ENCODE peak calls at places on chromosomes 2 and 18, in eight cellular contexts. E, I, P, N, C, S, F and K are unnamed samples. For H3K4me1, the result is how much of the 10 kb centered on the place peaks cover.

GRCh38 chr2:52135235-52135634 is 1103.3 kb upstream of the NRXN1 start:
- DNase-seq in E (no peak), I (no peak), P (no peak), N (no peak), C (no peak), S (no peak), F (no peak), K (no peak)

GRCh38 chr2:64327510-64328414 is 126.2 kb upstream of the LGALSL start:
- DNase-seq in E (peak), I (peak), P (peak), N (peak), C (no peak), S (no peak), F (peak), K (peak)

GRCh38 chr2:102050854-102051391 is 59.2 kb downstream of the IL1R2 start:
- DNase-seq in E (peak), I (no peak), P (peak), N (no peak), C (peak), S (peak), F (peak), K (peak)

GRCh38 chr2:231292472-231293134 is 94.2 kb downstream of the ARMC9 start:
- DNase-seq in E (no peak), I (no peak), P (no peak), N (no peak), C (no peak), S (no peak), F (no peak), K (no peak)

GRCh38 chr18:46068763-46069162 is 3.3 kb downstream of the PSTPIP2 start:
- DNase-seq in E (no peak), I (no peak), P (no peak), N (no peak), C (no peak), S (no peak), F (no peak), K (no peak)

GRCh38 chr18:12422936-12423335 is 15.2 kb downstream of the PRELID3A start:
- DNase-seq in E (peak), I (peak), P (no peak), N (no peak), C (no peak), S (no peak), F (no peak), K (no peak)

GRCh38 chr2:75495862-75496261 is 64.9 kb downstream of the EVA1A start:
- DNase-seq in E (no peak), I (no peak), P (no peak), N (no peak), C (no peak), S (no peak), F (no peak), K (no peak)

GRCh38 chr18:32469190-32469611 is 1.5 kb downstream of the GAREM1 start:
- DNase-seq in E (no peak), I (no peak), P (peak), N (no peak), C (peak), S (peak), F (peak), K (peak)

GRCh38 chr18:23073996-23074606 is 61.2 kb upstream of the CABLES1 start:
- DNase-seq in E (no peak), I (no peak), P (no peak), N (no peak), C (no peak), S (no peak), F (no peak), K (no peak)

GRCh38 chr18:23068692-23069305 is 66.5 kb upstream of the CABLES1 start:
- DNase-seq in E (no peak), I (no peak), P (no peak), N (no peak), C (no peak), S (no peak), F (peak), K (no peak)

GRCh38 chr18:23069481-23069880 is 65.8 kb upstream of the CABLES1 start:
- DNase-seq in E (no peak), I (no peak), P (no peak), N (no peak), C (no peak), S (no peak), F (no peak), K (no peak)

GRCh38 chr18:23072079-23072478 is 63.2 kb upstream of the CABLES1 start:
- DNase-seq in E (no peak), I (no peak), P (no peak), N (no peak), C (no peak), S (no peak), F (no peak), K (no peak)

DNA sequence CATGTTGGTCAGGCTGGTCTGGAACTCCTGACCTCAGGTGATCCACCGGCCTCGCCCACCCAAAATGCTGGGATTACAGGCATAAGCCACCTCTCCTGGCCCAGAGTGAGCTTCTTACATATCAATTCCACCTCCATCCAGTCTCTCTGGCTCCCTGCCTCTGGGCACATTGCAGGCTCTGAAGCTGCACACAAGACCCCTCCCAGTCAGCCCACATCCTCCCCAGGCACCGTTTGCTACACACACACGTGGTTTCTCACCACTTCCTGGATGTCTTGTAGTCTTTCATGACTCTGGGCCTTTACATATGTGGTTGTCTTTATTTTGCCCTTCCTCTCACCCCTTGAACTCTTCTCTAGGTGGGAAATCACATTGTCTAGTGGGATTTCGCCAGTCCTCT is 64.0 kb upstream of the CABLES1 start:
- DNase-seq in E (peak), I (no peak), P (peak), N (peak), C (no peak), S (peak), F (peak), K (peak)
- H3K4me1 ChIP-seq in E (under half), I (under half), P (under half), N (under half), C (under half), S (under half), F (under half), K (under half)

GRCh38 chr18:9157806-9158205 is 21.2 kb downstream of the ANKRD12 start:
- DNase-seq in E (no peak), I (no peak), P (no peak), N (no peak), C (no peak), S (no peak), F (no peak), K (no peak)
- H3K4me1 ChIP-seq in E (under half), I (under half), P (half or more), N (under half), C (under half), S (under half), F (under half), K (under half)

GRCh38 chr2:109264595-109265328 is 135.8 kb downstream of the SH3RF3 start:
- DNase-seq in E (peak), I (no peak), P (no peak), N (no peak), C (peak), S (no peak), F (no peak), K (peak)

GRCh38 chr2:109266511-109266910 is 137.5 kb downstream of the SH3RF3 start:
- DNase-seq in E (peak), I (no peak), P (no peak), N (peak), C (peak), S (no peak), F (no peak), K (peak)

GRCh38 chr2:109265953-109266352 is 136.9 kb downstream of the SH3RF3 start:
- DNase-seq in E (no peak), I (no peak), P (no peak), N (no peak), C (no peak), S (no peak), F (no peak), K (no peak)

GRCh38 chr2:109266998-109267854 is 138.2 kb downstream of the SH3RF3 start:
- DNase-seq in E (peak), I (no peak), P (no peak), N (peak), C (peak), S (no peak), F (peak), K (peak)

DNA sequence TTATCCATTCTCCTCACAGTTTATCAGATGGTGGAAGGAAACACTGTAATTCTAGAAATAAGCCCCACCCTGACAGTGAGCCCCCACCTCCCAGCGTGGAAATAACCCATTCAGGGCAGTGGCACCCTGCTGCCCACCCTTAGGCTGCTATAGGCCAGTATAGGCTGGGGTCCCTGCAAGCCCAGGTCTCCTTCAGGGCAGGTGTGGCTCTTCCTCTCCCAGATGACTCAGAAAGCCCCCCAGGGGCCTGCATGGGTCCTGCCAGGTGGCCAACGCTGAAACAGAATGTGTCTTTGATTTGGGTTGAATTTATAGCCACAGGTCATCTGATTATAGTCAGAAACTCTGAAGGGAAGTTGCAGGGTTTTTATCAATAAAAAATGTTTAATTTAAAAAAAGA is 136.4 kb downstream of the SH3RF3 start:
- DNase-seq in E (peak), I (no peak), P (no peak), N (peak), C (peak), S (no peak), F (no peak), K (no peak)
- H3K4me1 ChIP-seq in E (half or more), I (under half), P (under half), N (under half), C (under half), S (under half), F (under half), K (under half)

GRCh38 chr2:9248363-9248762 is 41.8 kb downstream of the ASAP2 start:
- DNase-seq in E (no peak), I (no peak), P (no peak), N (no peak), C (no peak), S (no peak), F (no peak), K (no peak)
- H3K4me1 ChIP-seq in E (under half), I (under half), P (half or more), N (under half), C (half or more), S (under half), F (under half), K (half or more)

DNA sequence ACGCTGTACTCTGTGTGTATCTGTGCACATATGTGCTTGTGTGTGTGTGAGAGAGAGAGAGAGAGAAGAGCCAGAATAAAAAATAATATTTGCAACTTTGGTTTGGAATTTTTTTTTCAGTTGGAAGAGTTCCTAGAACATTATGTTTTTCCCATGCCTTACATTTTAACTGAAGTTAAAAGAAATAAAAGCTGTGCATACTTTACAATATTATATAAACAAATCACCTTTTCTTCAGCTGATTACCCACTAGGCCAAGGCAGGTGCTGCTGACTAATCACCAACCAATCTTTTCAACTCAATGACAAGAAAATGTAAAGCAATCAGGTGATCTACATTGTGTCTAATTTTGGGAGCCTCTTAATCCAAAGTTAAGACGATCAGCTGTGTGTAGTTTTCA is 366.3 kb downstream of the NYAP2 start:
- DNase-seq in E (no peak), I (no peak), P (no peak), N (no peak), C (no peak), S (no peak), F (no peak), K (no peak)
- H3K4me1 ChIP-seq in E (under half), I (under half), P (under half), N (under half), C (under half), S (under half), F (under half), K (under half)

GRCh38 chr2:46268986-46269385 is 28.2 kb upstream of the EPAS1 start:
- DNase-seq in E (no peak), I (no peak), P (no peak), N (no peak), C (no peak), S (no peak), F (no peak), K (no peak)

GRCh38 chr2:46268196-46268595 is 29.0 kb upstream of the EPAS1 start:
- DNase-seq in E (no peak), I (no peak), P (no peak), N (no peak), C (no peak), S (no peak), F (peak), K (no peak)

GRCh38 chr2:46269545-46270273 is 27.5 kb upstream of the EPAS1 start:
- DNase-seq in E (no peak), I (no peak), P (peak), N (no peak), C (no peak), S (no peak), F (no peak), K (no peak)

GRCh38 chr2:46266134-46266533 is 31.1 kb upstream of the EPAS1 start:
- DNase-seq in E (no peak), I (no peak), P (no peak), N (no peak), C (no peak), S (no peak), F (no peak), K (no peak)

DNA sequence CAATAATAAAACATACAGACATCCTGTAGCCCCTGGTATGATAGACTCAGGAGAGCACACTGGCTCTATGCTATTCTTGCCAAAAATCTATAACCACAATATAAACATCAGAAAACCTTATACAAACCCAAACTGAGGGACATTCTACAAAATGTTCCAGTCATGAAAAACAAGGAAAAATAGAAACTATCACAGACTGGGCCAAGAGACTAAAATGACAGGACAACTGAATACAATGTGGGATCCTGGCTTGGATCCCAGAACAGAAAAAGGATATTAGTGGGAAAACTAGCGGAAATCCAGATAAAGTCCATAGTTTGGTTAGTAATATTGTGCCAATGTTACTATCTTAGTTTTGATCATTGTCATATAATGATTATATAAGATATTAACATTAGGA is 29.6 kb upstream of the EPAS1 start:
- DNase-seq in E (no peak), I (no peak), P (no peak), N (no peak), C (no peak), S (no peak), F (no peak), K (no peak)
- H3K4me1 ChIP-seq in E (under half), I (under half), P (half or more), N (under half), C (under half), S (under half), F (under half), K (under half)

DNA sequence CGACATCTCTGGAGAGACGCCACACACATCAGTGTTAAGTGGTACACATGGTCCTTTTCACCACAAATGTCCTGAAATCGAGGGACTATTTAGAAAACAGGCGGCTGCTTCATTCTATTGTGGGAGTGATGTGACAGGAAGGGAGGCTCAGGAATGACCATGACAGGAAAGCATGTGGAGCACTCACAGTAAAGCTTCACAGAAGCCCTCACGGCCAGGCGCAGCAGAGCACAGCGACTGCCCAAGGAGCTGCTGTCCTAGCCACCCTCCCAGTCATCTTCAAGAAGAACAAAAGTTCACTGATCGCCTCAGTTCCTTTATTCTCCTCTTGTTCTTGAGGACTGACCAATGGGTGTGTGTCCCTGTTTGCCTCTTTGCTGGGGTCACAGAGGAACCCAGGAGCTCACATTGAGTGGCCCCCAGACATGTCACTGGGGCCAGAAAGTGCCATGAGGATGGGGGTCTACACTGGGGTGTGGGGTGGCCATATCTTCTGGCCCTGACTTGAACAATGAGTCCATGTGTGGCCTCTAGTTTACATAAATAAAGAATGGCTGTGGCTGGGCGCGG is 84.6 kb upstream of the RANBP2 start:
- DNase-seq in E (no peak), I (no peak), P (no peak), N (no peak), C (no peak), S (no peak), F (no peak), K (no peak)
- H3K4me1 ChIP-seq in E (half or more), I (under half), P (half or more), N (under half), C (under half), S (half or more), F (under half), K (half or more)

GRCh38 chr2:68235090-68235489 is 17.2 kb downstream of the PPP3R1 start:
- DNase-seq in E (no peak), I (no peak), P (no peak), N (no peak), C (no peak), S (no peak), F (no peak), K (no peak)
- H3K4me1 ChIP-seq in E (half or more), I (under half), P (half or more), N (half or more), C (under half), S (under half), F (half or more), K (half or more)

GRCh38 chr2:96869281-96869823 is 528 bp downstream of the SEMA4C start:
- DNase-seq in E (peak), I (no peak), P (peak), N (peak), C (peak), S (peak), F (peak), K (peak)

GRCh38 chr2:96869824-96870630 is at the start of gene SEMA4C:
- DNase-seq in E (peak), I (no peak), P (peak), N (peak), C (peak), S (peak), F (peak), K (peak)

GRCh38 chr2:96867756-96868554 is 1.9 kb downstream of the SEMA4C start:
- DNase-seq in E (no peak), I (no peak), P (no peak), N (peak), C (no peak), S (no peak), F (no peak), K (peak)

GRCh38 chr2:96866986-96867755 is 2.7 kb downstream of the SEMA4C start:
- DNase-seq in E (no peak), I (no peak), P (no peak), N (peak), C (no peak), S (no peak), F (no peak), K (peak)

DNA sequence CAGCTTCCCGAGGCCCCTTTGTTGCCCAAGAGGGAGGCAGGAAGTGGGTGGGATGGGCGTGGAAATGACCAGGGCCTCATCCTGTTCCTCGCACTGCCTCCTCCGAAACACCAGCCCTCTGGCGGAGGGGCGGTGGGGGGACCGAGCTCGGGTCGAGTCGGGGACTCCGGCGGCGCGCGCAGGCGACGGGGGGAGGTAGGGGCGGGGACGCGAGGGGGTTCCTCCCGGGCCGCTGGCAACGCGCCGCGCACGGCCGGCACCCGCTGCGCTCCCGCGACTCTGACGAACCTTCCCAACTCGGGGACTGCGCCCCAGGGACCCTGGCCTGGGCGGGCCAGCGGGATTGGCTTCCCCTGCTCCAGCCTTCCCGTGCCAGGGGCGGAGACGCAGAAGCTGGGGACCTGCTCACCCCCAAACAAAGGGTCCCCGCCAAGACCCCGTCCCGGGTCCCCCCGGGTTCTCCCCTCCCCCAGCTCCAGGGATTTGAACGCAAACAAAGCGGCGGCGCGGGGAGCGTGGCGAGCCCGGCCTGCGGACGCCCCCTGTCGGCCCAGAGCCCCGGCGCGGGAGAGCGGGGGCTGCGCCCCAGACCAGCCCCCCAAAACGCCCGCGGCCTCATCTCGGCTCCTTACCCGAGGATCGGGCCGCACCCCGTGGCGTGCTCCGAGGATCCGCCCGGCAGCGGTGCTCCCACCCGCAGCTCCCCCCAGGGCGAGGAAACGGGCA is 1.2 kb downstream of the SEMA4C start:
- DNase-seq in E (peak), I (peak), P (peak), N (peak), C (peak), S (peak), F (peak), K (peak)
- H3K4me1 ChIP-seq in E (half or more), I (under half), P (half or more), N (half or more), C (under half), S (half or more), F (under half), K (half or more)

DNA sequence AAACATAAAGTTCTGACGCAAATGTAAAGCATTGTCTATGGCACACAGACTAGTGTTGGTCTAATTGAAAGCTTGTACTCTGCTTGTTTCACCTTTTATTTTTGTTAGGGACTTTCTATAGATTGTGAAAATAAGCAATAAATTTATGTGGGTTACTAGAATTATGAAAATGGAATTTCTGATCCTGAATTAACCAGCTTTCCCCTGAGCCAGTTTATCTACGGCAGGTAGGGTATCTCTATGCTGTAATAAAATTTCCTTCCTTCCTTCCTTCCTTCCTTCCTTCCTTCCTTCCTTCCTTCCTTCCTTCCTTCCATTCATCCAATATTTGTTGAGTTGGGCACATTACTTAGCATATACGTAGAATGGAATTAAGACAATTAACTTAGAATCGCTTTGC is 362.6 kb upstream of the SPRED2 start:
- DNase-seq in E (no peak), I (no peak), P (no peak), N (no peak), C (no peak), S (no peak), F (no peak), K (no peak)
- H3K4me1 ChIP-seq in E (under half), I (under half), P (under half), N (under half), C (under half), S (under half), F (under half), K (under half)